ENCODE peak calls at places on chromosomes 6 and 20, in four cellular contexts. One of them, this sample, is unnamed.

GRCh38 chr6:30491963-30492616 is 2.8 kb downstream of the HLA-E start:
- DNase-seq in HepG2: no peak
- DNase-seq in GM12878: no peak
- DNase-seq in H1: no peak
- DNase-seq in this sample: no peak

GRCh38 chr6:108874470-108875160 is 26.4 kb downstream of the ARMC2 start:
- DNase-seq in HepG2: no peak
- DNase-seq in GM12878: peak
- DNase-seq in H1: no peak
- DNase-seq in this sample: no peak

GRCh38 chr6:22445946-22446345 is 123.4 kb upstream of the HDGFL1 start:
- DNase-seq in HepG2: no peak
- DNase-seq in GM12878: no peak
- DNase-seq in H1: no peak
- DNase-seq in this sample: no peak

GRCh38 chr6:39304951-39305350 is 9.3 kb downstream of the KCNK17 start:
- DNase-seq in HepG2: no peak
- DNase-seq in GM12878: no peak
- DNase-seq in H1: no peak
- DNase-seq in this sample: no peak

GRCh38 chr6:126175251-126175650 is 164.7 kb upstream of the CENPW start:
- DNase-seq in HepG2: no peak
- DNase-seq in GM12878: no peak
- DNase-seq in H1: no peak
- DNase-seq in this sample: no peak

GRCh38 chr20:6708010-6708409 is 59.5 kb upstream of the BMP2 start:
- DNase-seq in HepG2: no peak
- DNase-seq in GM12878: no peak
- DNase-seq in H1: no peak
- DNase-seq in this sample: no peak

GRCh38 chr20:44785768-44786167 is 24.6 kb downstream of the RIMS4 start:
- DNase-seq in HepG2: no peak
- DNase-seq in GM12878: no peak
- DNase-seq in H1: peak
- DNase-seq in this sample: peak

GRCh38 chr6:144730088-144730640 is 445.0 kb downstream of the UTRN start:
- DNase-seq in HepG2: no peak
- DNase-seq in GM12878: no peak
- DNase-seq in H1: no peak
- DNase-seq in this sample: no peak

GRCh38 chr6:118813795-118814194 is 80.2 kb upstream of the ASF1A start:
- DNase-seq in HepG2: no peak
- DNase-seq in GM12878: no peak
- DNase-seq in H1: no peak
- DNase-seq in this sample: no peak

GRCh38 chr20:51326241-51326819 is 216.2 kb downstream of the NFATC2 start:
- DNase-seq in HepG2: peak
- DNase-seq in GM12878: no peak
- DNase-seq in H1: peak
- DNase-seq in this sample: peak

GRCh38 chr6:36676142-36677058 is 2.1 kb upstream of the CDKN1A start:
- DNase-seq in HepG2: peak
- DNase-seq in GM12878: no peak
- DNase-seq in H1: no peak
- DNase-seq in this sample: peak

GRCh38 chr6:28638915-28639314 is 113.2 kb downstream of the GPX5 start:
- DNase-seq in HepG2: no peak
- DNase-seq in GM12878: no peak
- DNase-seq in H1: no peak
- DNase-seq in this sample: no peak

GRCh38 chr6:126657556-126658129 is 317.7 kb downstream of the CENPW start:
- DNase-seq in HepG2: peak
- DNase-seq in GM12878: no peak
- DNase-seq in H1: no peak
- DNase-seq in this sample: peak

GRCh38 chr6:136551103-136551502 is 881 bp upstream of the MAP7 start:
- DNase-seq in HepG2: no peak
- DNase-seq in GM12878: no peak
- DNase-seq in H1: no peak
- DNase-seq in this sample: peak

GRCh38 chr20:967796-968742 is 34.0 kb downstream of the RSPO4 start:
- DNase-seq in HepG2: peak
- DNase-seq in GM12878: peak
- DNase-seq in H1: no peak
- DNase-seq in this sample: peak

GRCh38 chr20:57082546-57082945 is 183.9 kb downstream of the BMP7 start:
- DNase-seq in HepG2: no peak
- DNase-seq in GM12878: no peak
- DNase-seq in H1: no peak
- DNase-seq in this sample: no peak

GRCh38 chr20:15708984-15709598 is 864.2 kb downstream of the KIF16B start:
- DNase-seq in HepG2: peak
- DNase-seq in GM12878: no peak
- DNase-seq in H1: peak
- DNase-seq in this sample: peak

GRCh38 chr6:82554706-82555105 is 191.1 kb downstream of the TPBG start:
- DNase-seq in HepG2: no peak
- DNase-seq in GM12878: no peak
- DNase-seq in H1: no peak
- DNase-seq in this sample: no peak

GRCh38 chr6:148565321-148565926 is 181.4 kb upstream of the UST start:
- DNase-seq in HepG2: no peak
- DNase-seq in GM12878: no peak
- DNase-seq in H1: no peak
- DNase-seq in this sample: no peak

GRCh38 chr6:5923840-5924239 is 82.9 kb downstream of the NRN1 start:
- DNase-seq in HepG2: no peak
- DNase-seq in GM12878: no peak
- DNase-seq in H1: no peak
- DNase-seq in this sample: no peak

GRCh38 chr6:169271158-169271936 is 17.7 kb upstream of the THBS2 start:
- DNase-seq in HepG2: no peak
- DNase-seq in GM12878: no peak
- DNase-seq in H1: no peak
- DNase-seq in this sample: no peak

GRCh38 chr20:23877524-23877923 is 2.0 kb downstream of the CST5 start:
- DNase-seq in HepG2: no peak
- DNase-seq in GM12878: no peak
- DNase-seq in H1: no peak
- DNase-seq in this sample: no peak

GRCh38 chr20:48012401-48012974 is 227.2 kb upstream of the SULF2 start:
- DNase-seq in HepG2: peak
- DNase-seq in GM12878: no peak
- DNase-seq in H1: no peak
- DNase-seq in this sample: peak

GRCh38 chr6:22657341-22657985 is 88.1 kb downstream of the HDGFL1 start:
- DNase-seq in HepG2: peak
- DNase-seq in GM12878: peak
- DNase-seq in H1: no peak
- DNase-seq in this sample: no peak

GRCh38 chr20:10536531-10536930 is 101.4 kb downstream of the SLX4IP start:
- DNase-seq in HepG2: peak
- DNase-seq in GM12878: no peak
- DNase-seq in H1: no peak
- DNase-seq in this sample: no peak

GRCh38 chr6:11241793-11242201 is 9.3 kb upstream of the NEDD9 start:
- DNase-seq in HepG2: peak
- DNase-seq in GM12878: no peak
- DNase-seq in H1: peak
- DNase-seq in this sample: no peak

DNA sequence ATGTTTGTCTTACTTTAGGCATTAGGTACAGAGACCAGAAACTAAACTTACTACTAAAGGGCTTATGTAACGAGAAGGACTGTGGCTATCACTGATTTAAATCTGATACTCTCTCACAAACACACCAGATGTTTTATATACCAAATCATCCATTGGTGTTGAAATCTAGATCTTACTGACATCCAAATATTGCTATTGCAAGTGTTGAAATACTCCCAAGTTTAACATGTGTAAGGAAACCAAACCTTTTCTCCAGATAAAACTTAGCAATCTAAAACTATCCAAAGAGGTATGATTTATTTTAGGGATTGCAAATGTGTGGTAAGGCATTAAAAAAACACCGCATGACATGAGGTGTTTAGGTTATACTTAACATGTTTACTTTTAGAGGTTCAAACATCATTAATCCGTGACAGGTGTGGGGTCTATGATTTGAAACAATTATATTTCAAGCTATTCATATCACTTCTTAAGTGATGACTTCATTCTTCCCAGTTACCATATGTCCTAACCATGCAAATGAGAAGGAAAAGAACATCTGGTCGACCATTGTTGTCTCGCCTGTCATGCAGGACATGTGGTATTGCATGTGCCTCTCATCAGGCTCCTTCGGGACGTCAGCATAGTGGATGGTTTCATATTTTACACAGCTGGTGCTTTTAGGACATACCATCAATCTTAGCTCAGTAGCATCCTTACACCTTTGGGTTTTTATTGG is 168.3 kb upstream of the SPACA1 start:
- DNase-seq in HepG2: no peak
- DNase-seq in GM12878: no peak
- DNase-seq in H1: no peak
- DNase-seq in this sample: no peak
- TF ChIP-seq CHD2 in HepG2: no peak
- TF ChIP-seq CHD2 in GM12878: no peak
- TF ChIP-seq CHD2 in H1: no peak
- TF ChIP-seq CHD2 in this sample: no peak

DNA sequence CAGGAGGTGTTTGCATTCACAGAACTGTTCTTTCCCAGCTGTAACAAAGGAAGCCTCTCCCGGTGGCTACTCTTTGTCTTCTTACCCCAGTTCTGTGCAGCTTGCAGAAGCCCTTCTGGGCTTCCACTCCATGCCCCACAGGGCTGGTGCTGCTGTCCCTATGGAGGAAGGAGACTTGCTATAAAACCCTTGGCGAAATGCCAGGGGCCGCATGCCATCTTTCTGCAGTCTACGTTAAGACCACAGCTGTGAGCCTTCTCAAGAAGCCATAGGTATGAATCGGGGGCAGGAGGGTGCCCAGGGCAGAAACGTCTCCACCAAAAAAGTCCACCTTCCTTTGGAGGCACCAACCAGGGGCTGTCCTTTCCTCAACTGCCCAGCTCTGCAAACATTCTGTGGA is 60.7 kb downstream of the PRND start:
- DNase-seq in HepG2: no peak
- DNase-seq in GM12878: no peak
- DNase-seq in H1: no peak
- DNase-seq in this sample: no peak
- TF ChIP-seq TCF12 in HepG2: no peak
- TF ChIP-seq TCF12 in GM12878: no peak
- TF ChIP-seq TCF12 in H1: no peak
- TF ChIP-seq TCF12 in this sample: no peak

DNA sequence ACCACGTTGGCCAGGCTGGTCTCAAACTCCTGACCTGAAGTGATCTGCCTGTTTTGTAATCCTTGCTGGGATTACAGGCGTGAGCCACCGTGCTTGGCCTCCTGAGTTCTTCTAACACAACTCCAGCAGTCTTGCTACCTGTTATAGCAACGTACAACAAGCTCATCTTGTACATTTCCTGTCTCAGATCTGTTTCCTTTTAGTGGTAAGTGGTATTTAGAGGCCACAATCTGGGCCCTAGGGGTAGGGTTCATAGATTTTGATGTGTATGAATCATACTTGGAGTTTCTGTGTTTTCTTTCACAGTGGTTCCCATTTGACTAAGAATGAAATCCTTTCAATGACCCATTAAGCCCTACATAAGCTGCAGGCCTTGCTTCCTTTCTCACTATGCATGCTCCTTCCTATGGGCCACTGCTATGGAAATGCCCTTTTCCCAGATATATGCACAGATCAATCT is 27.1 kb upstream of the SYNCRIP start:
- DNase-seq in HepG2: no peak
- DNase-seq in GM12878: peak
- DNase-seq in H1: peak
- DNase-seq in this sample: no peak
- TF ChIP-seq CHD2 in HepG2: no peak
- TF ChIP-seq CHD2 in GM12878: no peak
- TF ChIP-seq CHD2 in H1: no peak
- TF ChIP-seq CHD2 in this sample: no peak

DNA sequence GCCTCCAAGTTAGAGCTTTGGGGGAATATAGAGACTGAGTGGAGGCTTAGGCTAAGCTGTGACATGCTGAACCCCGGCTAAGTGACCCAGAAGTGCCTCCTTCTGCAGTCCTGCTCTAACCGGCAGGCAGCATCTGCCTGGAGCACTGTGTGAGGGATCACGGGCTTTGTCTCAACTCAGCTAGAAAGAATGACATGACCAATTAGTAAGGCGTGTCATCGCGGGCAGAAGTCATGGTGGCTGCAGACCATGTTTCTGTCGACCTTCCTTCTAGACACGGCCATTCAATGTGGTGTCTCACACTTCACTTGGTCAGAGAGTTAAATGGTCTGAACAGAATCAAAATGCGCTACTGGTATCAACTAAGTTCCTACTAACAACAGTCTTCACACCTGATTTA is 35.0 kb downstream of the HUS1B start:
- DNase-seq in HepG2: no peak
- DNase-seq in GM12878: no peak
- DNase-seq in H1: no peak
- DNase-seq in this sample: no peak
- TF ChIP-seq TCF12 in HepG2: no peak
- TF ChIP-seq TCF12 in GM12878: no peak
- TF ChIP-seq TCF12 in H1: no peak
- TF ChIP-seq TCF12 in this sample: no peak

This sample was measured in SK-N-SH.